ENCODE peak calls at places on chromosomes 2 and 18, in nine cellular contexts. One of them, this sample, is unnamed.

GRCh38 chr2:241150660-241151530 is 628 bp downstream of the PPP1R7 start:
- DNase-seq in NCI-H1105: no peak
- DNase-seq in NCI-H1092 treated with DMSO at 0.1 percent for 48 hours: no peak
- DNase-seq in OCI-M1: peak
- DNase-seq in memory B cell: no peak
- DNase-seq in effector memory CD8-positive, alpha-beta T cell: no peak
- DNase-seq in NCI-H226: no peak
- DNase-seq in GM10248: no peak
- DNase-seq in mammary epithelial cell: no peak
- DNase-seq in this sample: no peak

GRCh38 chr18:75407468-75408437 is 19.8 kb downstream of the SMIM21 start:
- DNase-seq in NCI-H1105: no peak
- DNase-seq in GM10248: no peak
- DNase-seq in OCI-M1: no peak
- DNase-seq in NCI-H1092 treated with DMSO at 0.1 percent for 48 hours: no peak
- DNase-seq in memory B cell: no peak
- DNase-seq in mammary epithelial cell: peak
- DNase-seq in effector memory CD8-positive, alpha-beta T cell: no peak
- DNase-seq in NCI-H226: no peak
- DNase-seq in this sample: no peak

GRCh38 chr2:218405365-218406208 is 5.9 kb downstream of the CTDSP1 start:
- DNase-seq in NCI-H226: no peak
- DNase-seq in OCI-M1: peak
- DNase-seq in mammary epithelial cell: no peak
- DNase-seq in NCI-H1105: no peak
- DNase-seq in NCI-H1092 treated with DMSO at 0.1 percent for 48 hours: no peak
- DNase-seq in GM10248: no peak
- DNase-seq in memory B cell: no peak
- DNase-seq in effector memory CD8-positive, alpha-beta T cell: no peak
- DNase-seq in this sample: peak

GRCh38 chr2:144084114-144084661 is 435.7 kb downstream of the ZEB2 start:
- DNase-seq in memory B cell: no peak
- DNase-seq in mammary epithelial cell: peak
- DNase-seq in effector memory CD8-positive, alpha-beta T cell: no peak
- DNase-seq in OCI-M1: no peak
- DNase-seq in NCI-H226: peak
- DNase-seq in NCI-H1092 treated with DMSO at 0.1 percent for 48 hours: no peak
- DNase-seq in NCI-H1105: no peak
- DNase-seq in GM10248: no peak
- DNase-seq in this sample: no peak

GRCh38 chr2:234958311-234958710 is 6.5 kb downstream of the SH3BP4 start:
- DNase-seq in NCI-H1092 treated with DMSO at 0.1 percent for 48 hours: no peak
- DNase-seq in memory B cell: no peak
- DNase-seq in GM10248: no peak
- DNase-seq in effector memory CD8-positive, alpha-beta T cell: no peak
- DNase-seq in OCI-M1: no peak
- DNase-seq in mammary epithelial cell: no peak
- DNase-seq in NCI-H226: no peak
- DNase-seq in NCI-H1105: no peak
- DNase-seq in this sample: no peak

GRCh38 chr2:27891820-27892105 is 1.2 kb downstream of the BABAM2 start:
- DNase-seq in GM10248: no peak
- DNase-seq in memory B cell: peak
- DNase-seq in mammary epithelial cell: no peak
- DNase-seq in OCI-M1: no peak
- DNase-seq in NCI-H1105: no peak
- DNase-seq in NCI-H1092 treated with DMSO at 0.1 percent for 48 hours: no peak
- DNase-seq in effector memory CD8-positive, alpha-beta T cell: no peak
- DNase-seq in NCI-H226: no peak
- DNase-seq in this sample: no peak

GRCh38 chr2:165208094-165208493 is 4.2 kb upstream of the SCN3A start:
- DNase-seq in NCI-H1092 treated with DMSO at 0.1 percent for 48 hours: no peak
- DNase-seq in OCI-M1: no peak
- DNase-seq in GM10248: no peak
- DNase-seq in NCI-H226: no peak
- DNase-seq in mammary epithelial cell: no peak
- DNase-seq in effector memory CD8-positive, alpha-beta T cell: no peak
- DNase-seq in NCI-H1105: no peak
- DNase-seq in memory B cell: no peak
- DNase-seq in this sample: no peak

GRCh38 chr2:152038451-152038958 is 60.3 kb downstream of the CACNB4 start:
- DNase-seq in mammary epithelial cell: no peak
- DNase-seq in memory B cell: no peak
- DNase-seq in NCI-H226: no peak
- DNase-seq in GM10248: no peak
- DNase-seq in NCI-H1092 treated with DMSO at 0.1 percent for 48 hours: no peak
- DNase-seq in effector memory CD8-positive, alpha-beta T cell: no peak
- DNase-seq in NCI-H1105: no peak
- DNase-seq in OCI-M1: no peak
- DNase-seq in this sample: no peak

GRCh38 chr2:54454548-54454921 is 1.6 kb upstream of the SPTBN1 start:
- DNase-seq in NCI-H1105: no peak
- DNase-seq in NCI-H226: no peak
- DNase-seq in OCI-M1: no peak
- DNase-seq in memory B cell: no peak
- DNase-seq in GM10248: no peak
- DNase-seq in effector memory CD8-positive, alpha-beta T cell: no peak
- DNase-seq in NCI-H1092 treated with DMSO at 0.1 percent for 48 hours: no peak
- DNase-seq in mammary epithelial cell: no peak
- DNase-seq in this sample: no peak

GRCh38 chr18:2923464-2923863 is 76.7 kb downstream of the EMILIN2 start:
- DNase-seq in effector memory CD8-positive, alpha-beta T cell: no peak
- DNase-seq in NCI-H1105: no peak
- DNase-seq in GM10248: no peak
- DNase-seq in mammary epithelial cell: no peak
- DNase-seq in NCI-H1092 treated with DMSO at 0.1 percent for 48 hours: no peak
- DNase-seq in NCI-H226: no peak
- DNase-seq in OCI-M1: no peak
- DNase-seq in memory B cell: no peak
- DNase-seq in this sample: no peak

GRCh38 chr2:112706170-112706664 is 14.6 kb upstream of the NT5DC4 start:
- DNase-seq in mammary epithelial cell: peak
- DNase-seq in GM10248: no peak
- DNase-seq in memory B cell: no peak
- DNase-seq in NCI-H226: peak
- DNase-seq in NCI-H1092 treated with DMSO at 0.1 percent for 48 hours: no peak
- DNase-seq in OCI-M1: peak
- DNase-seq in effector memory CD8-positive, alpha-beta T cell: peak
- DNase-seq in NCI-H1105: no peak
- DNase-seq in this sample: no peak

GRCh38 chr2:233387667-233388528 is 33.6 kb downstream of the DGKD start:
- DNase-seq in mammary epithelial cell: no peak
- DNase-seq in memory B cell: no peak
- DNase-seq in GM10248: no peak
- DNase-seq in OCI-M1: no peak
- DNase-seq in NCI-H226: peak
- DNase-seq in NCI-H1105: peak
- DNase-seq in NCI-H1092 treated with DMSO at 0.1 percent for 48 hours: peak
- DNase-seq in effector memory CD8-positive, alpha-beta T cell: no peak
- DNase-seq in this sample: no peak

GRCh38 chr2:85066006-85066405 is 67.2 kb upstream of the TCF7L1 start:
- DNase-seq in GM10248: no peak
- DNase-seq in mammary epithelial cell: no peak
- DNase-seq in effector memory CD8-positive, alpha-beta T cell: no peak
- DNase-seq in NCI-H226: no peak
- DNase-seq in OCI-M1: no peak
- DNase-seq in memory B cell: no peak
- DNase-seq in NCI-H1105: no peak
- DNase-seq in NCI-H1092 treated with DMSO at 0.1 percent for 48 hours: no peak
- DNase-seq in this sample: no peak

GRCh38 chr2:9398881-9399805 is 24.2 kb downstream of the ITGB1BP1 start:
- DNase-seq in memory B cell: no peak
- DNase-seq in GM10248: no peak
- DNase-seq in NCI-H1092 treated with DMSO at 0.1 percent for 48 hours: no peak
- DNase-seq in NCI-H1105: no peak
- DNase-seq in NCI-H226: no peak
- DNase-seq in effector memory CD8-positive, alpha-beta T cell: no peak
- DNase-seq in mammary epithelial cell: no peak
- DNase-seq in OCI-M1: no peak
- DNase-seq in this sample: no peak

GRCh38 chr18:13137041-13137938 is 81.3 kb upstream of the LDLRAD4 start:
- DNase-seq in effector memory CD8-positive, alpha-beta T cell: peak
- DNase-seq in NCI-H1105: no peak
- DNase-seq in NCI-H226: no peak
- DNase-seq in GM10248: peak
- DNase-seq in OCI-M1: peak
- DNase-seq in memory B cell: peak
- DNase-seq in NCI-H1092 treated with DMSO at 0.1 percent for 48 hours: peak
- DNase-seq in mammary epithelial cell: no peak
- DNase-seq in this sample: peak

GRCh38 chr18:1018211-1018651 is 113.6 kb downstream of the ADCYAP1 start:
- DNase-seq in mammary epithelial cell: no peak
- DNase-seq in NCI-H1105: no peak
- DNase-seq in memory B cell: no peak
- DNase-seq in NCI-H226: no peak
- DNase-seq in OCI-M1: no peak
- DNase-seq in NCI-H1092 treated with DMSO at 0.1 percent for 48 hours: peak
- DNase-seq in GM10248: no peak
- DNase-seq in effector memory CD8-positive, alpha-beta T cell: no peak
- DNase-seq in this sample: no peak

GRCh38 chr2:106091219-106091618 is 102.9 kb downstream of the UXS1 start:
- DNase-seq in OCI-M1: no peak
- DNase-seq in effector memory CD8-positive, alpha-beta T cell: no peak
- DNase-seq in mammary epithelial cell: no peak
- DNase-seq in NCI-H226: no peak
- DNase-seq in GM10248: no peak
- DNase-seq in memory B cell: no peak
- DNase-seq in NCI-H1105: no peak
- DNase-seq in NCI-H1092 treated with DMSO at 0.1 percent for 48 hours: no peak
- DNase-seq in this sample: no peak

GRCh38 chr2:237618449-237618848 is 8.9 kb upstream of the LRRFIP1 start:
- DNase-seq in GM10248: no peak
- DNase-seq in NCI-H1092 treated with DMSO at 0.1 percent for 48 hours: no peak
- DNase-seq in effector memory CD8-positive, alpha-beta T cell: no peak
- DNase-seq in OCI-M1: no peak
- DNase-seq in mammary epithelial cell: no peak
- DNase-seq in memory B cell: no peak
- DNase-seq in NCI-H226: peak
- DNase-seq in NCI-H1105: no peak
- DNase-seq in this sample: no peak

GRCh38 chr18:79406708-79407107 is 11.0 kb downstream of the NFATC1 start:
- DNase-seq in NCI-H1105: no peak
- DNase-seq in OCI-M1: no peak
- DNase-seq in memory B cell: no peak
- DNase-seq in NCI-H226: no peak
- DNase-seq in mammary epithelial cell: no peak
- DNase-seq in NCI-H1092 treated with DMSO at 0.1 percent for 48 hours: no peak
- DNase-seq in GM10248: no peak
- DNase-seq in effector memory CD8-positive, alpha-beta T cell: no peak
- DNase-seq in this sample: no peak

GRCh38 chr2:39948016-39948719 is 169.1 kb upstream of the THUMPD2 start:
- DNase-seq in NCI-H1105: no peak
- DNase-seq in effector memory CD8-positive, alpha-beta T cell: no peak
- DNase-seq in mammary epithelial cell: peak
- DNase-seq in memory B cell: no peak
- DNase-seq in GM10248: no peak
- DNase-seq in NCI-H1092 treated with DMSO at 0.1 percent for 48 hours: no peak
- DNase-seq in OCI-M1: no peak
- DNase-seq in NCI-H226: peak
- DNase-seq in this sample: no peak

GRCh38 chr18:34509879-34510586 is 200.1 kb upstream of the DTNA start:
- DNase-seq in mammary epithelial cell: no peak
- DNase-seq in OCI-M1: peak
- DNase-seq in memory B cell: no peak
- DNase-seq in effector memory CD8-positive, alpha-beta T cell: no peak
- DNase-seq in NCI-H226: no peak
- DNase-seq in NCI-H1105: no peak
- DNase-seq in NCI-H1092 treated with DMSO at 0.1 percent for 48 hours: no peak
- DNase-seq in GM10248: no peak
- DNase-seq in this sample: no peak

GRCh38 chr2:186941853-186942252 is 92.9 kb upstream of the ZSWIM2 start:
- DNase-seq in effector memory CD8-positive, alpha-beta T cell: no peak
- DNase-seq in NCI-H1105: no peak
- DNase-seq in NCI-H1092 treated with DMSO at 0.1 percent for 48 hours: no peak
- DNase-seq in GM10248: no peak
- DNase-seq in NCI-H226: no peak
- DNase-seq in memory B cell: no peak
- DNase-seq in OCI-M1: no peak
- DNase-seq in mammary epithelial cell: no peak
- DNase-seq in this sample: no peak

GRCh38 chr2:110865188-110865587 is 132.8 kb downstream of the ACOXL start:
- DNase-seq in NCI-H1092 treated with DMSO at 0.1 percent for 48 hours: no peak
- DNase-seq in NCI-H226: peak
- DNase-seq in memory B cell: no peak
- DNase-seq in GM10248: peak
- DNase-seq in mammary epithelial cell: no peak
- DNase-seq in effector memory CD8-positive, alpha-beta T cell: no peak
- DNase-seq in NCI-H1105: no peak
- DNase-seq in OCI-M1: no peak
- DNase-seq in this sample: no peak

GRCh38 chr2:191001032-191001431 is 12.9 kb downstream of the STAT1 start:
- DNase-seq in GM10248: no peak
- DNase-seq in mammary epithelial cell: peak
- DNase-seq in NCI-H1092 treated with DMSO at 0.1 percent for 48 hours: no peak
- DNase-seq in NCI-H1105: no peak
- DNase-seq in OCI-M1: no peak
- DNase-seq in memory B cell: no peak
- DNase-seq in effector memory CD8-positive, alpha-beta T cell: no peak
- DNase-seq in NCI-H226: no peak
- DNase-seq in this sample: no peak

GRCh38 chr18:78242307-78242643 is 737.3 kb upstream of the SALL3 start:
- DNase-seq in mammary epithelial cell: no peak
- DNase-seq in NCI-H226: no peak
- DNase-seq in NCI-H1092 treated with DMSO at 0.1 percent for 48 hours: no peak
- DNase-seq in GM10248: no peak
- DNase-seq in memory B cell: no peak
- DNase-seq in effector memory CD8-positive, alpha-beta T cell: no peak
- DNase-seq in NCI-H1105: no peak
- DNase-seq in OCI-M1: no peak
- DNase-seq in this sample: no peak

GRCh38 chr18:79635127-79635726 is 44.4 kb upstream of the CTDP1 start:
- DNase-seq in effector memory CD8-positive, alpha-beta T cell: no peak
- DNase-seq in memory B cell: no peak
- DNase-seq in NCI-H1092 treated with DMSO at 0.1 percent for 48 hours: no peak
- DNase-seq in mammary epithelial cell: no peak
- DNase-seq in GM10248: no peak
- DNase-seq in OCI-M1: no peak
- DNase-seq in NCI-H1105: no peak
- DNase-seq in NCI-H226: no peak
- DNase-seq in this sample: no peak

GRCh38 chr2:113200736-113201490 is 27.1 kb downstream of the PSD4 start:
- DNase-seq in memory B cell: no peak
- DNase-seq in OCI-M1: no peak
- DNase-seq in mammary epithelial cell: peak
- DNase-seq in NCI-H1105: no peak
- DNase-seq in GM10248: no peak
- DNase-seq in NCI-H226: no peak
- DNase-seq in NCI-H1092 treated with DMSO at 0.1 percent for 48 hours: no peak
- DNase-seq in effector memory CD8-positive, alpha-beta T cell: no peak
- DNase-seq in this sample: no peak

GRCh38 chr2:213107728-213108127 is 43.7 kb downstream of the IKZF2 start:
- DNase-seq in NCI-H1105: no peak
- DNase-seq in NCI-H1092 treated with DMSO at 0.1 percent for 48 hours: no peak
- DNase-seq in GM10248: no peak
- DNase-seq in effector memory CD8-positive, alpha-beta T cell: no peak
- DNase-seq in memory B cell: no peak
- DNase-seq in NCI-H226: no peak
- DNase-seq in mammary epithelial cell: no peak
- DNase-seq in OCI-M1: no peak
- DNase-seq in this sample: no peak

GRCh38 chr18:13516855-13517254 is 209.5 kb downstream of the FAM210A start:
- DNase-seq in NCI-H226: no peak
- DNase-seq in NCI-H1105: no peak
- DNase-seq in OCI-M1: no peak
- DNase-seq in memory B cell: no peak
- DNase-seq in NCI-H1092 treated with DMSO at 0.1 percent for 48 hours: no peak
- DNase-seq in GM10248: no peak
- DNase-seq in mammary epithelial cell: no peak
- DNase-seq in effector memory CD8-positive, alpha-beta T cell: no peak
- DNase-seq in this sample: no peak

GRCh38 chr2:197028230-197028629 is 101.7 kb upstream of the PGAP1 start:
- DNase-seq in NCI-H226: peak
- DNase-seq in memory B cell: no peak
- DNase-seq in OCI-M1: no peak
- DNase-seq in effector memory CD8-positive, alpha-beta T cell: no peak
- DNase-seq in NCI-H1092 treated with DMSO at 0.1 percent for 48 hours: no peak
- DNase-seq in NCI-H1105: no peak
- DNase-seq in mammary epithelial cell: peak
- DNase-seq in GM10248: no peak
- DNase-seq in this sample: no peak

GRCh38 chr18:79526468-79527460 is 131.0 kb downstream of the NFATC1 start:
- DNase-seq in GM10248: no peak
- DNase-seq in NCI-H1092 treated with DMSO at 0.1 percent for 48 hours: no peak
- DNase-seq in memory B cell: no peak
- DNase-seq in effector memory CD8-positive, alpha-beta T cell: no peak
- DNase-seq in NCI-H1105: no peak
- DNase-seq in OCI-M1: no peak
- DNase-seq in NCI-H226: no peak
- DNase-seq in mammary epithelial cell: no peak
- DNase-seq in this sample: no peak

This sample was measured in HuH-7.5.